ENCODE peak calls at places on chromosomes 3 and 15, in five cellular contexts. F is small intestine, U is heart left ventricle, W is stomach, Q is A673. X is an unnamed sample.

GRCh38 chr15:98599911-98600685 is 48.2 kb upstream of the IGF1R start:
- DNase-seq in F (peak; percentile 66), W (no peak), Q (no peak), U (no peak), X (no peak)

GRCh38 chr3:103767635-103768034 is 1332.8 kb downstream of the ZPLD1 start:
- DNase-seq in F (no peak), W (no peak), U (no peak), Q (no peak), X (no peak)

GRCh38 chr15:100429116-100429728 is 87.4 kb upstream of the ADAMTS17 start:
- DNase-seq in W (no peak), U (no peak), F (peak; percentile 20), Q (no peak), X (no peak)

GRCh38 chr3:52203701-52204100 is 5.7 kb downstream of the ALAS1 start:
- DNase-seq in W (no peak), Q (no peak), F (no peak), U (no peak), X (no peak)

GRCh38 chr15:100194955-100195354 is 146.8 kb downstream of the ADAMTS17 start:
- DNase-seq in Q (no peak), F (no peak), U (no peak), W (no peak), X (no peak)

GRCh38 chr15:43204016-43204901 is 16.6 kb downstream of the EPB42 start:
- DNase-seq in Q (peak; percentile 73), U (no peak), F (peak; percentile 28), W (peak; percentile 57), X (peak; percentile 72)

GRCh38 chr15:72248514-72248913 is 17.5 kb upstream of the PKM start:
- DNase-seq in F (no peak), U (no peak), W (no peak), Q (no peak), X (no peak)

GRCh38 chr3:100006570-100007271 is 107.6 kb downstream of the FILIP1L start:
- DNase-seq in U (no peak), F (peak; percentile 34), Q (no peak), W (no peak), X (no peak)

GRCh38 chr15:74227968-74228722 is 8.0 kb upstream of the CCDC33 start:
- DNase-seq in Q (peak; percentile 87), W (peak; percentile 45), U (no peak), F (no peak), X (no peak)

GRCh38 chr15:52100807-52101206 is 11.8 kb downstream of the BCL2L10 start:
- DNase-seq in U (peak; percentile 87), Q (peak; percentile 86), W (peak; percentile 65), F (peak; percentile 54), X (no peak)

GRCh38 chr3:162938073-162938472 is 1441.5 kb downstream of the OTOL1 start:
- DNase-seq in Q (no peak), U (no peak), F (no peak), W (no peak), X (no peak)

GRCh38 chr3:138314751-138315150 is 14.9 kb downstream of the NME9 start:
- DNase-seq in Q (no peak), U (no peak), W (no peak), F (no peak), X (no peak)

GRCh38 chr3:54633444-54634121 is 294.3 kb downstream of the LRTM1 start:
- DNase-seq in U (no peak), Q (no peak), F (no peak), W (no peak), X (no peak)

GRCh38 chr15:90957105-90957790 is 2.6 kb downstream of the RCCD1 start:
- DNase-seq in W (peak; percentile 42), U (no peak), Q (peak; percentile 51), F (peak; percentile 23), X (no peak)

GRCh38 chr15:78800189-78800588 is 11.1 kb downstream of the ADAMTS7 start:
- DNase-seq in W (no peak), F (no peak), U (no peak), Q (no peak), X (no peak)

GRCh38 chr3:164537485-164537884 is 540.8 kb downstream of the SI start:
- DNase-seq in Q (no peak), U (no peak), W (no peak), F (no peak), X (no peak)

GRCh38 chr3:53426918-53427317 is 67.5 kb upstream of the CACNA1D start:
- DNase-seq in F (no peak), W (no peak), Q (no peak), U (no peak), X (no peak)

GRCh38 chr3:96813134-96813819 is 1.1 kb upstream of the EPHA6 start:
- DNase-seq in U (peak; percentile 82), W (peak; percentile 62), F (peak; percentile 46), Q (peak; percentile 73), X (no peak)

GRCh38 chr15:96347181-96348111 is 16.9 kb downstream of the NR2F2 start:
- DNase-seq in U (peak; percentile 68), Q (peak; percentile 90), W (no peak), F (no peak), X (no peak)

GRCh38 chr15:40150163-40150925 is 10.5 kb upstream of the BUB1B start:
- DNase-seq in W (peak; percentile 51), U (no peak), Q (peak; percentile 71), F (no peak), X (peak; percentile 90)

GRCh38 chr3:106438916-106439315 is 570.1 kb upstream of the CBLB start:
- DNase-seq in W (no peak), U (no peak), Q (no peak), F (no peak), X (no peak)

GRCh38 chr3:133857767-133858166 is 37.9 kb downstream of the RAB6B start:
- DNase-seq in Q (no peak), W (no peak), F (no peak), U (no peak), X (no peak)

GRCh38 chr3:87036671-87037070 is 45.7 kb upstream of the VGLL3 start:
- DNase-seq in Q (no peak), U (no peak), W (no peak), F (no peak), X (no peak)

GRCh38 chr3:78606756-78607155 is 1161.0 kb downstream of the ROBO1 start:
- DNase-seq in Q (no peak), W (no peak), F (no peak), U (no peak), X (no peak)

GRCh38 chr15:40743921-40744809 is 10.9 kb downstream of the RMDN3 start:
- DNase-seq in W (no peak), F (peak; percentile 77), Q (no peak), U (no peak), X (no peak)

GRCh38 chr3:21462151-21462550 is 288.9 kb downstream of the ZNF385D start:
- DNase-seq in F (no peak), U (no peak), Q (no peak), W (no peak), X (no peak)

GRCh38 chr3:156218353-156218744 is 98.0 kb downstream of the KCNAB1 start:
- DNase-seq in W (no peak), Q (no peak), U (no peak), F (no peak), X (no peak)

GRCh38 chr3:138468886-138469285 is 34.5 kb downstream of the ESYT3 start:
- DNase-seq in W (no peak), Q (no peak), U (no peak), F (no peak), X (peak; percentile 64)

GRCh38 chr15:76162050-76162425 is 102.3 kb downstream of the TMEM266 start:
- DNase-seq in W (no peak), F (no peak), Q (no peak), U (no peak), X (no peak)

GRCh38 chr3:179463299-179463698 is 12.0 kb upstream of the GNB4 start:
- DNase-seq in F (no peak), Q (no peak), W (no peak), U (no peak), X (no peak)

DNA sequence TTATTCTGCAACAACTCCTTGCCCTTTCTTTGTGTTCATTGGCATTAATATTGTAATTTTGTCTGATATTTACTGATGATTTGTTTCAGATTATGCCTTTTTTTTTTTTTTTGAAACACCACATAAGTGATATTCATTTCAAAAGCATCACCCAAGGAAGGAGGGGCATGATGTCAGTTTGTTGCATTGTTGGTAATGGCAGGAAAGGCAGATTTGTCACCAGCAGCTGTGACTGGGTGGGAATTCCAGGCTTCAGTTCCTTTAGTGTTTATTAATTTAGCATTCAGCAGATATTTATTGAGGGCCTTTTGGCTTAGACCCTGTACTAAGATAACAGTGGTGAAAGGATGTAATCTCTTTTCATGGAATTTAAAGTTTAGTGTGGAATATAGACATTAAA is 19.5 kb downstream of the SENP2 start:
- DNase-seq in Q (no peak), F (no peak), W (no peak), U (no peak), X (no peak)
- H3K9me3 ChIP-seq in Q (no peaks in the 10 kb centered on the region), F (no peaks in the 10 kb centered on the region), W (no peaks in the 10 kb centered on the region), U (no peaks in the 10 kb centered on the region), X (no peaks in the 10 kb centered on the region)

DNA sequence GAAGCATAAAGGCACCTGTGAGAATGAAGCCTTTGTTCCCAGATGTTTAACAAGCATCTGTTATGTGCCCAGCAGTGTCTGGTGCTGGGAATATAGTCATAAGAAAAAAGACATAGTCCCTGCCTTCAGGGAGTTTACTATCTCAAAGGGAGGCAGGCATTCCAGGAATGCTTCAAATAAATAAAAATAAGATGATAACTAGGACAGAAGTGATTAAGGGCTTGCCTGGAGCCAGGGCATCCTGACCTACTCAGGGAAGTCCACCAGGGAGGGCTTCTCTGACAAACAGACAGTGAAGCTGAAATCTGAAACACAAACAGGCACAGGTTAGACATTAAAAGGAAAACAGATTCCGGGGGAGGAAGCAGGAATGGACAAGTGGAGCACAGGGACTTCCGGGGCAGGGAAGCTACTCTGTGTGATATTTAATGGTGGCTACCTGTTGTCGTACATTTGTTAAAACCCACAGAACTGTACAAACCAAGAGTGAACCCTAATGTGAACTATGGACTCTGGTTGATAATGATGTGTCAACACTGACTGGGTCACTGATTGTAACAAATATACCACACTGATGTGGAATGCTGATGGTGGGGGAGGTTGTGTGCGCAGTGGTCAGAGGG is 53.3 kb downstream of the ITGB5 start:
- DNase-seq in Q (no peak), U (no peak), W (no peak), F (peak; percentile 90), X (no peak)
- H3K4me1 ChIP-seq in Q (peaks cover 20% of the 10 kb centered on the region), U (peaks cover 84% of the 10 kb centered on the region), W (peaks cover 76% of the 10 kb centered on the region), F (peaks cover 9% of the 10 kb centered on the region), X (peaks cover 95% of the 10 kb centered on the region)

DNA sequence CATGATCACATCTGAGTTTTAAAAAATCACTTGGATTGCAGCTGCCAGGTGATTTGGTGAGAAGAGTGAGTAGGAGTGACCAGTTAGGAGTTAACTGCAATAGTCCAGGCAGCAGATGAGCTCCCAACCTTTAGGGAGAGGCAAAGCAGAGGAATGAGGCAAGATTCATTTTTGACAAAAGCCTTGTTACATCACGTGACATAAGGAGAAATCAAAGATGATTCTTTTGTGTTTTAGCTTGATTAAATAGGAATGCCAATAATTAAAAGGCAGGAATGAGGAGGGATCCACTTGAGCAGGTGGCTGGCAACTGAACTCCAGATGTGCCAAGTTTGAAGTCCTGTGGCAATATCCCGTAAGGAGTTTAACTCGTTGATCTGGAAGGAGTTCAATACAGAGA is 2.5 kb downstream of the GATM start:
- DNase-seq in U (no peak), W (no peak), Q (no peak), F (no peak), X (no peak)
- H3K27me3 ChIP-seq in U (no peaks in the 10 kb centered on the region), W (peaks cover 23% of the 10 kb centered on the region), Q (peaks cover 38% of the 10 kb centered on the region), F (no peaks in the 10 kb centered on the region), X (no peaks in the 10 kb centered on the region)

GRCh38 chr15:79919090-79919748 is 22.4 kb upstream of the MTHFS start:
- DNase-seq in Q (no peak), U (no peak), F (no peak), W (no peak), X (no peak)
- H3K9me3 ChIP-seq in Q (peaks cover 56% of the 10 kb centered on the region), U (peaks cover 14% of the 10 kb centered on the region), F (peaks cover 1% of the 10 kb centered on the region), W (peaks cover 54% of the 10 kb centered on the region), X (peaks cover 72% of the 10 kb centered on the region)